ENCODE peak calls at places on chromosomes 12 and 14, in six cellular contexts. S, T, D, O, C and V are unnamed samples.

GRCh38 chr14:95452176-95452889 is 64.1 kb downstream of the SYNE3 start:
- DNase-seq in O (peak), S (peak), C (peak), D (peak), T (peak), V (peak)

GRCh38 chr12:121637231-121637914 is 11.0 kb downstream of the ORAI1 start:
- DNase-seq in D (no peak), T (no peak), O (no peak), S (no peak), C (no peak), V (no peak)

GRCh38 chr12:10147714-10148403 is 17.9 kb upstream of the CLEC7A start:
- DNase-seq in T (no peak), O (no peak), C (no peak), S (no peak), D (no peak), V (no peak)

GRCh38 chr12:53174881-53175491 is 5.5 kb upstream of the ZNF740 start:
- DNase-seq in T (peak), C (peak), S (peak), D (no peak), O (no peak), V (peak)

GRCh38 chr12:69758105-69758504 is 19.4 kb downstream of the RAB3IP start:
- DNase-seq in T (no peak), D (no peak), O (no peak), C (no peak), S (no peak), V (no peak)

GRCh38 chr12:124655317-124656213 is 88.2 kb upstream of the NCOR2 start:
- DNase-seq in S (peak), D (peak), O (no peak), C (no peak), T (peak), V (peak)

GRCh38 chr14:20684662-20685456 is 499 bp downstream of the RNASE4 start:
- DNase-seq in C (peak), T (no peak), S (peak), O (no peak), D (no peak), V (peak)

GRCh38 chr14:73610692-73611091 is 1.6 kb upstream of the ACOT6 start:
- DNase-seq in T (peak), S (no peak), O (no peak), C (peak), D (no peak), V (peak)

GRCh38 chr14:79196216-79196615 is 1015.1 kb downstream of the DIO2 start:
- DNase-seq in O (no peak), T (no peak), S (no peak), D (no peak), C (no peak), V (no peak)

GRCh38 chr12:25436206-25436912 is 116.7 kb downstream of the LMNTD1 start:
- DNase-seq in O (peak), T (peak), S (peak), D (peak), C (peak), V (no peak)

GRCh38 chr14:31207287-31207745 is 277 bp downstream of the HECTD1 start:
- DNase-seq in O (no peak), D (no peak), C (no peak), S (no peak), T (no peak), V (no peak)

GRCh38 chr14:31205681-31206535 is 1.7 kb downstream of the HECTD1 start:
- DNase-seq in C (peak), O (peak), D (no peak), T (peak), S (peak), V (no peak)

GRCh38 chr14:31206536-31207286 is 882 bp downstream of the HECTD1 start:
- DNase-seq in T (peak), O (peak), S (peak), C (peak), D (peak), V (peak)

GRCh38 chr14:31203414-31203742 is 4.2 kb downstream of the HECTD1 start:
- DNase-seq in C (no peak), T (no peak), O (no peak), S (no peak), D (no peak), V (no peak)

GRCh38 chr14:31204593-31205534 is 2.7 kb downstream of the HECTD1 start:
- DNase-seq in T (no peak), C (no peak), S (no peak), O (no peak), D (no peak), V (no peak)
- TF ChIP-seq JUN in T (no peak), C (no peak), S (no peak), O (no peak), D (no peak), V (no peak)

GRCh38 chr12:131242741-131243496 is 289.2 kb downstream of the ADGRD1 start:
- DNase-seq in T (no peak), O (peak), S (peak), C (no peak), D (peak), V (peak)
- TF ChIP-seq JUN in T (no peak), O (no peak), S (no peak), C (no peak), D (no peak), V (no peak)

DNA sequence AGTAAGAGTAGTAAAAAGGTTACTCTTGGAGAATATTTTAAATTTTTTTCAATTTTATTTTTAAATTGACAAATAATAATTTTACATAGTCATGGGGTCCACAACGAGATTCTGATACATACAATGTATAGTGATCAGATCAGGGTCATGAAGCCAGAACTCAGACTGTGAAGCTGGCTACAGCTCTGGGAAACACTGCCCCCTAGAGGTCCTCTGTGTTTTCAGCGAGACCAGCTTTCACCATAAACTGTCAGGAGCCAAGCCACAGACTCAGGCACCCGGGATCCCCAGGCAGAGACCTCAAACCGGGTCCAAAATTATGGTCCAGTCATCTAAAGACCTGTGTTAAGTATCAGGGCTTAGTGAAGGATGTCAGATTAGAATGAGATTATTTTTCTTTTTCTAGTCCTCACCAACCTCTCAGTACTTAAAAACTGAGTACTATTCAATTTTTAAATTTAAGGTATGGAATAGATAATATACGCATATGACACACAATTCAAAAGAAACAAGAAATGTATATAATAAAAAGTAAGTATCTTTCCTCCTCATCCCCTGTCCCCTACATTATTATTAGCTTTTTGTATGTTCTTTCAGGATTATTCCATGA is 397.1 kb downstream of the MDGA2 start:
- DNase-seq in C (peak), S (peak), O (peak), T (peak), D (peak), V (peak)
- TF ChIP-seq JUN in C (no peak), S (no peak), O (no peak), T (no peak), D (no peak), V (no peak)

GRCh38 chr14:22976620-22977433 is 5.5 kb downstream of the AJUBA start:
- DNase-seq in O (no peak), T (peak), C (peak), D (no peak), S (peak), V (no peak)
- TF ChIP-seq JUN in O (no peak), T (no peak), C (peak), D (no peak), S (no peak), V (no peak)

DNA sequence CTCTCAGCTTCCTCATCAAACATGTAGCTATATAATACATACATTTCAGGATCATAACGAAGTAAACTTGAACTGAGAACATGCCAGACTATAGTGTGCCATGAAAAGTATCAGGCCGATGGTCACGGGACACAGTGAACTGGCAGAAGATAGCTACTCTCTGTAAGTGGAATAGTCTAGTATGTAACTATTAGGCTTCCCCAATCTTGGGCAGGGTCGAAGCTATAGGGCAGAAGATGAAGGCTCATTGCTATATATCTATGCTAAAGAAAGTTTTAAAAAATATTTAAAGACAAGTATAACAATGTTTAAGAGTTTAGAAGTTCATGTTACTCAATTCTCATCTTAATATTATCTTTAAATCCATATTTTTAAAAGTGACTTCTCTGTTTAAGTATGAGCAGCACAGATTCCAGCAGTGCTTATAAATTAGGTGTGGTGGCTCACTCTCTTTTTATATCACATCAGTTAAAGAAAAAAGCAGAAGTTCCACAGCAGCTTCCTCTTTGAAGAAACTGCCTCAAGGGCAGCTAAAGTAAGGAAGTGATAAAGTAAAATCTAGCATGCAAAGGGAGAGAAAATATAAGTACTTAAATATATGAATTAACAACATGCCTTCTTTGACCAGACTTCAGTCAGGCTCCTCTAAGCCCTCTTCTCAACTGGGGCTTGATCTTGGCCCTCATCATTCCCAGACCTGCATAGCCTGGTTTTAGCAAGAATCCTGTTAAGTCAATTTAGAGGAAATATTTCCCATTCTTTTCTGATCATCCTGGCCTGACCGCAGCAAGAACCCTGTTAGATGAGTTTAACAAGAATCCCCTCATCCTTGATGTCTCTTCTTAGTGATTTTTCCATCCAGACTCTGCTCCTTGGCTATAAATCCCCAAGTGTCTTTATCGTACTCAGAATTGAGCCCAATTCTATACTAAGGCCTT is 8.4 kb upstream of the GLIPR1 start:
- DNase-seq in S (no peak), C (no peak), T (no peak), O (no peak), D (no peak), V (no peak)
- TF ChIP-seq JUN in S (no peak), C (no peak), T (no peak), O (no peak), D (no peak), V (no peak)

GRCh38 chr12:111523587-111523986 is 75.5 kb downstream of the ATXN2 start:
- DNase-seq in D (no peak), C (no peak), T (no peak), S (no peak), O (no peak), V (no peak)

GRCh38 chr12:111519937-111520336 is 79.2 kb downstream of the ATXN2 start:
- DNase-seq in O (no peak), T (no peak), D (no peak), C (no peak), S (no peak), V (no peak)

DNA sequence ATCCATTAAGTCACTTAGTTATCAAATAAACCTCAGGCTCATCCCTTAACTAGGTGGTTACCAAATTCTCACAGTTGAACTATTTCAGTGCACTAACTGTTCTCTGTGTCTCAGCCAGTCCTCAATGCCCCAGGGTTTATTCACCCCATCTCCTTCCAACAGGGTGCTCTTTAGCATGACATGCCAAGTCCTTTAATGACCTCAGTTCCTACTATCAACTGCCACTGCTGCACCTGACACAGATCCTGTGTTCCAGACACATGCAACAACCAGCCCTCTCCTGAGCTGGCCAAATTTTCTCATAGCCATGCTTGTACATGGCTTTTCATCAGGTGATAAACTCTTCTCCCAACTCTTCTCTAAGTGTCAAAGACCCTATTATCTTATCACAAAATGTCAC is 80.0 kb downstream of the ATXN2 start:
- DNase-seq in O (no peak), S (no peak), T (no peak), C (no peak), D (no peak), V (no peak)
- TF ChIP-seq JUN in O (no peak), S (no peak), T (no peak), C (no peak), D (no peak), V (no peak)

GRCh38 chr14:105430535-105430934 is 10.9 kb downstream of the MTA1 start:
- DNase-seq in C (no peak), T (peak), D (no peak), O (no peak), S (peak), V (no peak)
- TF ChIP-seq JUN in C (no peak), T (peak), D (no peak), O (no peak), S (no peak), V (no peak)

GRCh38 chr14:76289276-76289675 is 86.7 kb upstream of the ESRRB start:
- DNase-seq in T (no peak), S (no peak), O (no peak), D (peak), C (no peak), V (no peak)

GRCh38 chr14:76293923-76294322 is 82.0 kb upstream of the ESRRB start:
- DNase-seq in S (peak), O (no peak), T (no peak), D (peak), C (peak), V (no peak)

GRCh38 chr14:76294876-76295275 is 81.1 kb upstream of the ESRRB start:
- DNase-seq in C (no peak), T (no peak), O (no peak), S (no peak), D (peak), V (no peak)

GRCh38 chr14:76293221-76293620 is 82.7 kb upstream of the ESRRB start:
- DNase-seq in O (no peak), C (no peak), T (no peak), D (peak), S (no peak), V (no peak)

DNA sequence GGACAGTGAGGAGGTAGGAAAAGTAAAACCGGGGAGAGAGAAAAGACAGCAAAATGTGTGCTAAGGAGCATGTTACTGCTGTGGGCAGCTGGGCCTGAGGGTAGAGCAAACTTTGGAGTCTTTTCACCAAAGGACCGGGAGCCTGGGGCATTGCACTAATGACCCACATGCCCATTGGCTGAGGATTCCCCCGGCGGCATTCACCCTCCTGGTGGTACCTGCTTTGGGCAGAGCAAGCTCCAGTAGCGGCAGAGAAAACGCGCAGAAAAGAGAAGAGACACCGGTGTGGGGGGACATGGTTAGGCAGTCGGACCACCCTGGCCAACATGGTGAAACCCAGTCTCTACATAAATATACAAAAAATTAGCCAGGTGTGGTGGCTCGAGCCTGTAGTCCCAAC is 83.4 kb upstream of the ESRRB start:
- DNase-seq in O (no peak), D (peak), C (no peak), T (no peak), S (no peak), V (no peak)
- TF ChIP-seq JUN in O (no peak), D (no peak), C (no peak), T (no peak), S (no peak), V (no peak)

GRCh38 chr14:94052662-94053061 is 26.5 kb downstream of the OTUB2 start:
- DNase-seq in S (no peak), T (no peak), D (peak), C (no peak), O (no peak), V (no peak)
- TF ChIP-seq JUN in S (no peak), T (no peak), D (no peak), C (no peak), O (no peak), V (no peak)

DNA sequence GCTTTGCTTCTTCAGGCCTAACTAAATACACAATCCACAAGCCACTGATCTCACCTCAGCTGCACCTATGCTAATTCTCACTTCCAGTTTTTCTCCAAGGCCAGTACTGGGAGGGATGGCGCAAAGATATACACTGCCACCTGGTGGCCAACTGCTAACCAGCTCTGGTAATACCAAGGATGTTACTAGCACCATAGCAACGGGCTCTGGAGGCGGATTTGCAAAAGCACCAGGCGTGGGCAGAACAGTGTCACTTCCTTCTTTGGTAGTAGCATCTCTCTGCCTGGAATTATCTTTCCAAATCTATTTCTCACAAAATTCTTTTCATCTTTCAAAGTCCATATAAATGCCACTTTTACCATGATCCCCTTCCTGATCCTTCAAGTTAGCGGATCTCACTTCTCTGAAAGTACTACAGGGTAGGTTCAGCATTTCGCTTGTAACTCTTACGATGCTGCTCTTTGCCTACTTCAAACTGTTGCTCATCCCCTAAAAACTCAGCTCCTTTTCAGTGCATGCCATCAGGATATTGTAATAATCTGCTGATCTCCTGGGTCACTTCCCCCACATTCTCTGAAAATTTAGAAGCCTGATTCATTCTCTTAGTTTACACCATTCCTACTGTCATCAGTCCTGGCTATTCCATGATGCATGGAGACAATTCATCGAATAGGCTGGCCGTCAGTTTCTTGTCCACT is 37.1 kb upstream of the FOXJ2 start:
- DNase-seq in T (peak), D (peak), O (peak), C (peak), S (peak), V (peak)
- TF ChIP-seq JUN in T (no peak), D (no peak), O (no peak), C (no peak), S (no peak), V (no peak)